ENCODE peak calls at places on chromosomes 3 and 15, in five cellular contexts. One of them, this sample, is unnamed.

GRCh38 chr3:13092621-13093339 is 19.6 kb upstream of the IQSEC1 start:
- DNase-seq in fibroblast of mammary gland: no peak
- DNase-seq in Caco-2: no peak
- DNase-seq in fibroblast of pulmonary artery: no peak
- DNase-seq in cardiac fibroblast: no peak
- DNase-seq in this sample: no peak

GRCh38 chr15:90106522-90107117 is 4.4 kb upstream of the IDH2 start:
- DNase-seq in fibroblast of mammary gland: peak
- DNase-seq in Caco-2: no peak
- DNase-seq in fibroblast of pulmonary artery: peak
- DNase-seq in cardiac fibroblast: peak
- DNase-seq in this sample: peak

GRCh38 chr3:47057212-47057671 is 77.8 kb downstream of the NBEAL2 start:
- DNase-seq in fibroblast of mammary gland: peak
- DNase-seq in cardiac fibroblast: no peak
- DNase-seq in fibroblast of pulmonary artery: no peak
- DNase-seq in Caco-2: no peak
- DNase-seq in this sample: peak

GRCh38 chr3:72031581-72031980 is 246.6 kb upstream of the PROK2 start:
- DNase-seq in fibroblast of pulmonary artery: peak
- DNase-seq in fibroblast of mammary gland: peak
- DNase-seq in cardiac fibroblast: peak
- DNase-seq in Caco-2: no peak
- DNase-seq in this sample: peak

GRCh38 chr3:170864525-170865208 is 5.3 kb downstream of the RPL22L1 start:
- DNase-seq in fibroblast of pulmonary artery: no peak
- DNase-seq in fibroblast of mammary gland: peak
- DNase-seq in cardiac fibroblast: no peak
- DNase-seq in Caco-2: no peak
- DNase-seq in this sample: no peak

GRCh38 chr3:111768571-111769100 is 90.4 kb upstream of the PHLDB2 start:
- DNase-seq in Caco-2: no peak
- DNase-seq in fibroblast of mammary gland: peak
- DNase-seq in cardiac fibroblast: peak
- DNase-seq in fibroblast of pulmonary artery: peak
- DNase-seq in this sample: peak

GRCh38 chr15:71055461-71055860 is 59.8 kb upstream of the THSD4 start:
- DNase-seq in cardiac fibroblast: peak
- DNase-seq in Caco-2: no peak
- DNase-seq in fibroblast of mammary gland: peak
- DNase-seq in fibroblast of pulmonary artery: peak
- DNase-seq in this sample: peak

GRCh38 chr3:64079369-64080160 is 56.3 kb upstream of the PSMD6 start:
- DNase-seq in fibroblast of mammary gland: peak
- DNase-seq in Caco-2: no peak
- DNase-seq in fibroblast of pulmonary artery: no peak
- DNase-seq in cardiac fibroblast: no peak
- DNase-seq in this sample: peak

GRCh38 chr15:78841891-78842290 is 30.6 kb upstream of the ADAMTS7 start:
- DNase-seq in Caco-2: no peak
- DNase-seq in fibroblast of mammary gland: no peak
- DNase-seq in fibroblast of pulmonary artery: no peak
- DNase-seq in cardiac fibroblast: no peak
- DNase-seq in this sample: no peak

GRCh38 chr15:27342991-27343390 is 372.0 kb downstream of the GABRG3 start:
- DNase-seq in cardiac fibroblast: no peak
- DNase-seq in fibroblast of mammary gland: no peak
- DNase-seq in Caco-2: no peak
- DNase-seq in fibroblast of pulmonary artery: no peak
- DNase-seq in this sample: no peak

GRCh38 chr3:56323986-56324420 is 144.3 kb downstream of the ERC2 start:
- DNase-seq in fibroblast of mammary gland: peak
- DNase-seq in cardiac fibroblast: peak
- DNase-seq in Caco-2: no peak
- DNase-seq in fibroblast of pulmonary artery: peak
- DNase-seq in this sample: peak

GRCh38 chr3:3799173-3800075 is at the start of gene LRRN1:
- DNase-seq in fibroblast of mammary gland: no peak
- DNase-seq in fibroblast of pulmonary artery: no peak
- DNase-seq in cardiac fibroblast: no peak
- DNase-seq in Caco-2: peak
- DNase-seq in this sample: no peak

GRCh38 chr15:36940207-36940606 is 160.1 kb downstream of the MEIS2 start:
- DNase-seq in cardiac fibroblast: no peak
- DNase-seq in fibroblast of mammary gland: no peak
- DNase-seq in fibroblast of pulmonary artery: no peak
- DNase-seq in Caco-2: no peak
- DNase-seq in this sample: no peak

GRCh38 chr3:143445118-143445517 is 325.5 kb downstream of the CHST2 start:
- DNase-seq in fibroblast of pulmonary artery: no peak
- DNase-seq in Caco-2: no peak
- DNase-seq in cardiac fibroblast: no peak
- DNase-seq in fibroblast of mammary gland: peak
- DNase-seq in this sample: peak

GRCh38 chr15:83918011-83918410 is 264.1 kb downstream of the ADAMTSL3 start:
- DNase-seq in cardiac fibroblast: no peak
- DNase-seq in fibroblast of pulmonary artery: no peak
- DNase-seq in fibroblast of mammary gland: no peak
- DNase-seq in Caco-2: no peak
- DNase-seq in this sample: no peak

GRCh38 chr3:60610441-60611112 is 640.7 kb downstream of the FHIT start:
- DNase-seq in fibroblast of pulmonary artery: peak
- DNase-seq in cardiac fibroblast: peak
- DNase-seq in Caco-2: no peak
- DNase-seq in fibroblast of mammary gland: peak
- DNase-seq in this sample: peak
- H3K4me3 ChIP-seq in fibroblast of pulmonary artery: no peak
- H3K4me3 ChIP-seq in cardiac fibroblast: no peak
- H3K4me3 ChIP-seq in Caco-2: no peak
- H3K4me3 ChIP-seq in fibroblast of mammary gland: no peak
- H3K4me3 ChIP-seq in this sample: no peak

GRCh38 chr3:53009826-53010539 is 35.9 kb downstream of the SFMBT1 start:
- DNase-seq in fibroblast of mammary gland: no peak
- DNase-seq in fibroblast of pulmonary artery: no peak
- DNase-seq in cardiac fibroblast: no peak
- DNase-seq in Caco-2: no peak
- DNase-seq in this sample: no peak

GRCh38 chr3:53005338-53005737 is 40.5 kb downstream of the SFMBT1 start:
- DNase-seq in fibroblast of pulmonary artery: no peak
- DNase-seq in Caco-2: no peak
- DNase-seq in fibroblast of mammary gland: no peak
- DNase-seq in cardiac fibroblast: no peak
- DNase-seq in this sample: no peak

GRCh38 chr3:53008932-53009331 is 36.9 kb downstream of the SFMBT1 start:
- DNase-seq in fibroblast of mammary gland: no peak
- DNase-seq in fibroblast of pulmonary artery: no peak
- DNase-seq in Caco-2: no peak
- DNase-seq in cardiac fibroblast: no peak
- DNase-seq in this sample: no peak

GRCh38 chr3:53003320-53003719 is 42.6 kb downstream of the SFMBT1 start:
- DNase-seq in fibroblast of pulmonary artery: no peak
- DNase-seq in cardiac fibroblast: no peak
- DNase-seq in fibroblast of mammary gland: no peak
- DNase-seq in Caco-2: no peak
- DNase-seq in this sample: no peak

DNA sequence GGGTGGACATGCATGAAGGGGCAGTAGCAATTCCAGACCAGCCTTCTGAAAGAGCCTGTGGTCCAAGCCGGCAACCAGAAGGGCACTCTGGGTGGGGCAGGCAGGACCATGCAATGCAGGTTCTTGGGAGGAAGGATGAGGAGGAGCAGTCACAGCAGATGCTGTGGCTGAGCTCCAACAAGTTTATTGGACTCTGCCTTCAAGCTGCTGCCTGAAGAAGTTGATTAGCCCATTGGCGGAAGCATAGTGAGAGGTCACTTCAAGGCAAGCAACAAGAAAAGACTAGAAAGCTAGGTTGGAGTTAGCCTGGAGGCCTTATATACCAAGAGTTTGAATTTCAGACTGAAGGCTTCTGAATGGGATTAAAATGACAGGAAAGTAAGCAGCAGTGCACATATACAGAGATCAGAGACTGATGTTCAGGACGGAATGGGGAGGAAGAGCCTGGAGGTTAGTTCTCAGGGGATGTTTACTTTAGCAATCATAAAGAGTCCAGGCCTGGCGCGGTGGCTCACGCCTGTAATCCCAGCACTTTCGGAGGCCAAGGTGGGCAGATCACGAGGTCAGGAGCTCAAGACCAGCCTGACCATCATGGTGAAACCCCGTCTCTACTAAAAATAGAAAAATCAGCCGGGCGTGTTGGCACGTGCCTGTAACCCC is 39.9 kb downstream of the SFMBT1 start:
- DNase-seq in Caco-2: no peak
- DNase-seq in fibroblast of mammary gland: no peak
- DNase-seq in cardiac fibroblast: no peak
- DNase-seq in fibroblast of pulmonary artery: no peak
- DNase-seq in this sample: no peak
- TF ChIP-seq CTCF in Caco-2: no peak
- TF ChIP-seq CTCF in fibroblast of mammary gland: no peak
- TF ChIP-seq CTCF in cardiac fibroblast: no peak
- TF ChIP-seq CTCF in fibroblast of pulmonary artery: no peak
- TF ChIP-seq CTCF in this sample: no peak

GRCh38 chr3:125121246-125122010 is 65.6 kb upstream of the HEG1 start:
- DNase-seq in fibroblast of mammary gland: no peak
- DNase-seq in fibroblast of pulmonary artery: no peak
- DNase-seq in Caco-2: no peak
- DNase-seq in cardiac fibroblast: no peak
- DNase-seq in this sample: no peak
- H3K4me3 ChIP-seq in fibroblast of mammary gland: no peak
- H3K4me3 ChIP-seq in fibroblast of pulmonary artery: no peak
- H3K4me3 ChIP-seq in Caco-2: no peak
- H3K4me3 ChIP-seq in cardiac fibroblast: no peak
- H3K4me3 ChIP-seq in this sample: no peak

DNA sequence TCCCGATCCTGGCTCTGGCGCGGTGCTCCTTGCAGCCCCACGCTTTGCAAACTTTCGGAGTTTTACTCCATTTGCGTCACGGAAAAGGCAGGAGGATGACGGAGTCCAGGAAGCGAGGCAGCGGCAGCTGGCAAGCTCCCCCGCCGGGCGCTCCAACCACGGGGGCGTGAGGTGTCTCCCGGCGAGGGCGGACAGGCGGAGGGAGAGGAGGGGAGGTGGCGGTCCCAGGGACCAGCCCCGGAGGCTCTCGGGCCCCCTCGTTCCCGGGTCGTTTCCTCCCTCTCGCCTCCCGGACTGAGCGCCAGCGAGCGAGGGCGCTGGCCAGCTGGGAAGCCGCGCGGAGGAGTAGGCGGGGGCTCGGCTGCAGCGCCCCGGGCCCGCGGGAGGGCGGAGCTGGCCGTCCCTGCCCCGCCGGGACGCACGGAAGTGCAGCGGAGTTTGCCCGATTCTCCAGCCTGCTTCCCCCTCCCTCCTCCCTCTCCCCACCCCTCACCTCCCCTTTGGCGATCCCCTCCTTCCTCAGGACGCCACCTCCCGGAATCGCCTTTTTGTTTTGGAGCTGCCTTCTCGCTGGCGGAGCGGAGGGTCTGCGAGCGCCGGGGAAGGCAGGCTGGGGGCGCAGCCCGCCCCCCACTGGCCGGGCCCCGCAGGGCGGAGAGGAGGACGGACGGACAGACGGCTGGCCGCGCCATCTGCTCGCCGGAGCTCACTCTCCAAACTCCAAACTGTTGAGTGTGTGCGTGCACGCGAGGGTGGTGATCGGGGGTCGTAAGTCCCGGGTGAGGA is at the start of gene SNX33:
- DNase-seq in Caco-2: peak
- DNase-seq in cardiac fibroblast: peak
- DNase-seq in fibroblast of mammary gland: peak
- DNase-seq in fibroblast of pulmonary artery: peak
- DNase-seq in this sample: peak
- TF ChIP-seq CTCF in Caco-2: peak
- TF ChIP-seq CTCF in cardiac fibroblast: peak
- TF ChIP-seq CTCF in fibroblast of mammary gland: no peak
- TF ChIP-seq CTCF in fibroblast of pulmonary artery: peak
- TF ChIP-seq CTCF in this sample: peak